ENCODE peak calls at places on chromosomes 11 and 22, in seven cellular contexts. H is A549, M is adrenal gland, S is IMR-90, A is sigmoid colon, C is stomach, U is tibial nerve. G is an unnamed sample.

GRCh38 chr11:121965330-121965729 is 150.7 kb downstream of the BLID start:
- DNase-seq in M (no peak), A (no peak), H (no peak), S (peak; percentile 74), C (no peak), U (no peak), G (no peak)

GRCh38 chr11:77233011-77233410 is 68.5 kb downstream of the GDPD4 start:
- DNase-seq in A (no peak), M (no peak), S (no peak), U (no peak), H (no peak), C (no peak), G (no peak)

GRCh38 chr22:23398701-23399366 is 181.3 kb downstream of the IGLL1 start:
- DNase-seq in M (no peak), C (no peak), H (no peak), A (peak; percentile 51), S (no peak), U (no peak), G (no peak)

GRCh38 chr11:116109228-116109627 is 605.0 kb upstream of the CADM1 start:
- DNase-seq in U (no peak), S (peak; percentile 44), M (peak; percentile 39), H (peak; percentile 39), A (no peak), C (no peak), G (no peak)

GRCh38 chr11:11416917-11417316 is 63.9 kb upstream of the CSNK2A3 start:
- DNase-seq in U (no peak), H (peak; percentile 33), A (no peak), M (no peak), C (no peak), S (peak; percentile 65), G (no peak)

GRCh38 chr11:63590024-63590788 is 24.0 kb downstream of the PLAAT3 start:
- DNase-seq in C (no peak), S (no peak), U (no peak), M (no peak), A (peak; percentile 35), H (no peak), G (no peak)

GRCh38 chr11:110629594-110629993 is 82.6 kb downstream of the ARHGAP20 start:
- DNase-seq in M (no peak), U (no peak), A (no peak), S (no peak), H (no peak), C (no peak), G (no peak)

GRCh38 chr11:92216789-92217188 is 7.8 kb upstream of the FAT3 start:
- DNase-seq in U (no peak), A (no peak), C (no peak), H (no peak), S (no peak), M (no peak), G (no peak)

GRCh38 chr22:44458044-44459020 is 39.7 kb downstream of the RTL6 start:
- DNase-seq in A (no peak), U (no peak), C (no peak), M (no peak), H (no peak), S (no peak), G (no peak)

GRCh38 chr11:75273331-75273988 is 32.9 kb downstream of the TPBGL start:
- DNase-seq in M (no peak), C (no peak), S (no peak), U (no peak), H (no peak), A (peak; percentile 56), G (no peak)

GRCh38 chr11:13051257-13051656 is 42.1 kb downstream of the RASSF10 start:
- DNase-seq in A (no peak), U (no peak), C (no peak), M (no peak), H (peak; percentile 32), S (no peak), G (no peak)

GRCh38 chr22:41870786-41871185 is 37.9 kb downstream of the SREBF2 start:
- DNase-seq in A (no peak), M (no peak), U (no peak), H (no peak), S (no peak), C (no peak), G (no peak)

GRCh38 chr11:47348859-47349258 is 3.6 kb downstream of the MYBPC3 start:
- DNase-seq in M (peak; percentile 44), H (peak; percentile 50), S (peak; percentile 22), C (no peak), A (no peak), U (no peak), G (no peak)

GRCh38 chr11:126890561-126890960 is 110.0 kb downstream of the KIRREL3 start:
- DNase-seq in A (no peak), U (no peak), H (no peak), S (no peak), M (no peak), C (no peak), G (no peak)

GRCh38 chr11:134260503-134260902 is 7.1 kb downstream of the ACAD8 start:
- DNase-seq in M (no peak), U (no peak), A (no peak), S (no peak), H (no peak), C (no peak), G (no peak)

GRCh38 chr11:83864412-83865057 is 578.4 kb upstream of the CCDC90B start:
- DNase-seq in M (no peak), C (no peak), S (no peak), U (no peak), A (no peak), H (no peak), G (no peak)

GRCh38 chr11:8025816-8026215 is 38.7 kb downstream of the EIF3F start:
- DNase-seq in A (no peak), U (no peak), C (no peak), S (peak; percentile 76), M (no peak), H (no peak), G (no peak)

GRCh38 chr22:35506259-35506570 is 34.4 kb upstream of the RASD2 start:
- DNase-seq in S (peak; percentile 62), C (no peak), M (no peak), H (no peak), U (no peak), A (no peak), G (peak; percentile 46)

GRCh38 chr11:92413757-92414513 is 189.3 kb downstream of the FAT3 start:
- DNase-seq in A (no peak), H (no peak), M (no peak), S (no peak), U (no peak), C (no peak), G (no peak)

GRCh38 chr11:121550247-121551132 is 97.7 kb upstream of the SORL1-AS1 start:
- DNase-seq in A (no peak), M (no peak), U (no peak), S (peak; percentile 1), C (no peak), H (no peak), G (no peak)

GRCh38 chr11:42319926-42320325 is 860.5 kb upstream of the LRRC4C start:
- DNase-seq in U (no peak), M (no peak), A (no peak), S (no peak), C (no peak), H (no peak), G (no peak)

GRCh38 chr11:11409916-11410315 is 56.9 kb upstream of the CSNK2A3 start:
- DNase-seq in S (no peak), U (no peak), A (no peak), M (no peak), C (no peak), H (no peak), G (no peak)

GRCh38 chr22:44625421-44625760 is 76.6 kb upstream of the PRR5 start:
- DNase-seq in U (no peak), C (no peak), M (no peak), H (no peak), S (no peak), A (no peak), G (no peak)

GRCh38 chr22:26295583-26296126 is 126.4 kb downstream of the SEZ6L start:
- DNase-seq in U (no peak), H (no peak), C (no peak), S (no peak), A (no peak), M (no peak), G (no peak)

GRCh38 chr22:47624277-47625012 is 862.0 kb downstream of the TBC1D22A start:
- DNase-seq in A (peak; percentile 46), S (no peak), M (no peak), H (no peak), C (no peak), U (no peak), G (no peak)

GRCh38 chr11:124657922-124658321 is 15.6 kb downstream of the SIAE start:
- DNase-seq in S (no peak), C (no peak), H (no peak), A (no peak), M (no peak), U (no peak), G (no peak)

GRCh38 chr11:9250139-9250582 is 15.0 kb downstream of the DENND5A start:
- DNase-seq in S (no peak), H (no peak), M (no peak), C (no peak), A (no peak), U (no peak), G (no peak)

GRCh38 chr22:21623402-21623970 is 6.3 kb downstream of the YDJC start:
- DNase-seq in H (no peak), S (no peak), M (no peak), U (no peak), C (no peak), A (no peak), G (no peak)

GRCh38 chr22:17262976-17263375 is 43.7 kb upstream of the ADA2 start:
- DNase-seq in U (no peak), H (no peak), S (no peak), M (no peak), A (no peak), C (no peak), G (no peak)

DNA sequence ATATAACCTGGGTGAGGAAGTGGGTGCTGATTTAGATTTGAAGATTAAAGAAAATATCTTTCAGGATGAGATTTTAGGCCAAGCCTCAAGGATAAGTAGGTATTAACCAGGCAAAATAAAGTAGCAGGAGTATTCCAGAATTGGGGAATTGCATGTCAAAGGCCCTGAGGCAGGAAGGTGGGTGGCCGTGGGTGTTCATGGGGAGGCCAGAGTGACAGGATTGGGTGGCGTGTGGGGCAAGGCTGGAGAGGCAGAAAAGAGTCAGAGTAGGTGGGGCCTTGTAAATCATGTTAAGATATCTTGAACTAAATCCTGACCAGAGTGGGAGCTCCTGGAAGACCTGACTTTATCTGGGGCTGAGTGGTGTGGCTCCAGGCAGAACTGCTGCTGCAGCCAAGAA is 19.7 kb upstream of the WT1 start:
- DNase-seq in U (no peak), C (peak; percentile 9), A (no peak), S (no peak), M (no peak), H (no peak), G (no peak)
- TF ChIP-seq POLR2A in U (no peak), C (no peak), A (no peak), S (no peak), M (no peak), H (no peak), G (no peak)

GRCh38 chr11:65502852-65503603 is 4.2 kb downstream of the MALAT1 start:
- DNase-seq in H (no peak), S (peak; percentile 64), M (peak; percentile 58), C (no peak), A (peak; percentile 55), U (no peak), G (no peak)
- H3K4me1 ChIP-seq in H (peaks cover 19% of the 10 kb centered on the region), S (no peaks in the 10 kb centered on the region), M (peaks cover 12% of the 10 kb centered on the region), C (peaks cover 32% of the 10 kb centered on the region), A (peaks cover 34% of the 10 kb centered on the region), U (peaks cover 26% of the 10 kb centered on the region), G (no peaks in the 10 kb centered on the region)

GRCh38 chr11:130906616-130907015 is 9.7 kb downstream of the SNX19 start:
- DNase-seq in H (no peak), C (no peak), A (no peak), S (no peak), U (no peak), M (no peak), G (no peak)
- H3K27ac ChIP-seq in H (no peak overlapping the region), C (no peak overlapping the region), A (peak overlapping the region; percentile 95), S (no peak overlapping the region), U (no peak overlapping the region), M (no peak overlapping the region), G (no peak overlapping the region)

GRCh38 chr11:61361686-61362541 is at the start of the genes CYB561A3 and TMEM138:
- DNase-seq in C (peak; percentile 93), S (peak; percentile 92), H (peak; percentile 95), M (peak; percentile 95), U (peak; percentile 87), A (peak; percentile 97), G (peak; percentile 94)
- TF ChIP-seq POLR2A in C (no peak), S (peak; percentile 88), H (peak; percentile 94), M (peak; percentile 97), U (peak; percentile 74), A (peak; percentile 47), G (peak; percentile 83)